ENCODE peak calls at places on chromosomes 4 and X, in six cellular contexts. B, X, E, S, Q and W are unnamed samples.

GRCh38 chr4:182831376-182831775 is 85.8 kb downstream of the DCTD start:
- DNase-seq in X (no peak), Q (no peak), B (no peak), S (no peak), E (no peak), W (no peak)

GRCh38 chrX:115650916-115651315 is 89.9 kb downstream of the PLS3 start:
- DNase-seq in B (peak), X (peak), E (peak), Q (peak), S (peak), W (peak)

GRCh38 chr4:65416875-65417274 is 253.4 kb downstream of the EPHA5 start:
- DNase-seq in Q (no peak), E (peak), B (no peak), S (no peak), X (peak), W (peak)

GRCh38 chrX:129957241-129958099 is 25.0 kb upstream of the BCORL1 start:
- DNase-seq in Q (peak), E (peak), X (peak), S (peak), B (peak), W (peak)

GRCh38 chr4:140071806-140072205 is 82.2 kb downstream of the MAML3 start:
- DNase-seq in B (no peak), S (peak), Q (no peak), E (no peak), X (no peak), W (no peak)

GRCh38 chr4:26762650-26763049 is 98.0 kb upstream of the STIM2 start:
- DNase-seq in Q (no peak), E (peak), X (no peak), S (peak), B (peak), W (no peak)

GRCh38 chr4:4420421-4420820 is 33.5 kb downstream of the NSG1 start:
- DNase-seq in B (no peak), X (no peak), Q (no peak), S (no peak), E (no peak), W (no peak)

GRCh38 chr4:162061214-162061613 is 102.6 kb downstream of the FSTL5 start:
- DNase-seq in B (no peak), X (no peak), E (no peak), S (no peak), Q (no peak), W (no peak)

GRCh38 chr4:82718067-82718935 is 80.3 kb downstream of the SCD5 start:
- DNase-seq in S (no peak), Q (no peak), E (no peak), X (peak), B (no peak), W (no peak)

GRCh38 chrX:110201799-110202198 is 116.1 kb downstream of the AMMECR1 start:
- DNase-seq in Q (no peak), B (no peak), S (no peak), X (no peak), E (peak), W (no peak)

GRCh38 chr4:122480023-122480422 is 23.5 kb upstream of the IL2 start:
- DNase-seq in S (peak), X (no peak), E (peak), Q (no peak), B (no peak), W (no peak)

GRCh38 chrX:104854790-104855340 is 288.9 kb downstream of the IL1RAPL2 start:
- DNase-seq in B (no peak), S (no peak), E (peak), Q (no peak), X (no peak), W (no peak)

GRCh38 chr4:94304365-94304971 is 38.2 kb downstream of the HPGDS start:
- DNase-seq in E (peak), X (peak), S (peak), Q (peak), B (no peak), W (peak)

GRCh38 chr4:107018336-107018735 is 17.8 kb downstream of the DKK2 start:
- DNase-seq in B (no peak), E (no peak), X (no peak), Q (no peak), S (no peak), W (no peak)

GRCh38 chr4:11223261-11223660 is 205.4 kb downstream of the HS3ST1 start:
- DNase-seq in B (no peak), Q (no peak), S (no peak), X (no peak), E (no peak), W (peak)

GRCh38 chrX:109830704-109831206 is 97.7 kb upstream of the ACSL4 start:
- DNase-seq in B (peak), E (peak), S (peak), X (no peak), Q (no peak), W (no peak)

GRCh38 chrX:31320740-31321139 is 248.9 kb upstream of the FTHL17 start:
- DNase-seq in B (no peak), S (no peak), X (no peak), Q (no peak), E (no peak), W (peak)

GRCh38 chr4:79197275-79198009 is 128.4 kb downstream of the NAA11 start:
- DNase-seq in S (no peak), X (no peak), E (no peak), B (no peak), Q (no peak), W (no peak)

GRCh38 chr4:148054275-148054674 is 322.4 kb downstream of the ARHGAP10 start:
- DNase-seq in X (no peak), B (peak), Q (no peak), S (no peak), E (peak), W (peak)

GRCh38 chrX:68234171-68234910 is 199.0 kb downstream of the OPHN1 start:
- DNase-seq in E (no peak), Q (no peak), S (no peak), X (no peak), B (no peak), W (no peak)

GRCh38 chr4:123866796-123867195 is 470.2 kb downstream of the SPRY1 start:
- DNase-seq in B (no peak), E (peak), Q (no peak), X (no peak), S (no peak), W (no peak)

GRCh38 chrX:131762802-131763234 is 218.9 kb downstream of the OR13H1 start:
- DNase-seq in B (no peak), X (no peak), Q (peak), E (peak), S (no peak), W (no peak)

GRCh38 chr4:159305129-159305528 is 202.2 kb downstream of the RAPGEF2 start:
- DNase-seq in X (no peak), B (no peak), E (no peak), Q (no peak), S (no peak), W (no peak)

GRCh38 chrX:3271485-3272186 is 74.8 kb downstream of the MXRA5 start:
- DNase-seq in B (no peak), S (peak), Q (no peak), E (peak), X (peak), W (no peak)

GRCh38 chr4:53128959-53129358 is 236.9 kb downstream of the SCFD2 start:
- DNase-seq in E (no peak), X (no peak), Q (no peak), B (no peak), S (no peak), W (peak)

GRCh38 chr4:48944659-48945290 is 38.2 kb upstream of the OCIAD2 start:
- DNase-seq in Q (no peak), E (peak), S (no peak), B (no peak), X (no peak), W (no peak)

GRCh38 chr4:15425520-15425919 is 2.3 kb upstream of the C1QTNF7 start:
- DNase-seq in X (no peak), E (no peak), S (no peak), Q (no peak), B (no peak), W (no peak)

GRCh38 chrX:13506574-13506973 is 62.8 kb upstream of the EGFL6 start:
- DNase-seq in E (peak), S (peak), Q (peak), X (peak), B (no peak), W (peak)